ENCODE peak calls at places on chromosomes 16 and 17, in five cellular contexts. Y is fibroblast of lung, P is body of pancreas, I is IMR-90, Q is HCT116. G is an unnamed sample.

GRCh38 chr17:32917081-32917480 is 10.9 kb upstream of the TMEM98 start:
- DNase-seq in Y (no peak), P (no peak), I (no peak), Q (no peak), G (no peak)

GRCh38 chr16:75306102-75306762 is 54.8 kb upstream of the BCAR1 start:
- DNase-seq in Y (peak), P (peak), I (peak), Q (peak), G (no peak)

GRCh38 chr17:20775331-20775730 is 195.8 kb downstream of the CDRT15L2 start:
- DNase-seq in Y (no peak), P (no peak), I (no peak), Q (no peak), G (no peak)

GRCh38 chr17:11935734-11936406 is 61.4 kb downstream of the ZNF18 start:
- DNase-seq in Y (peak), P (peak), I (peak), Q (peak), G (peak)

GRCh38 chr17:74028717-74029116 is 174.8 kb upstream of the RPL38 start:
- DNase-seq in Y (no peak), P (no peak), I (no peak), Q (no peak), G (no peak)

GRCh38 chr16:57623251-57624043 is 5.0 kb upstream of the ADGRG1 start:
- DNase-seq in Y (peak), P (peak), I (peak), Q (peak), G (peak)

GRCh38 chr17:14737984-14738651 is 437.2 kb downstream of the HS3ST3B1 start:
- DNase-seq in Y (peak), P (peak), I (peak), Q (no peak), G (no peak)

GRCh38 chr16:12162151-12162559 is 185.6 kb downstream of the SNX29 start:
- DNase-seq in Y (no peak), P (no peak), I (peak), Q (no peak), G (no peak)

GRCh38 chr17:27571563-27572129 is 59.3 kb upstream of the LGALS9 start:
- DNase-seq in Y (no peak), P (no peak), I (no peak), Q (no peak), G (no peak)

GRCh38 chr16:75065149-75065807 is 51.3 kb downstream of the LDHD start:
- DNase-seq in Y (no peak), P (no peak), I (no peak), Q (no peak), G (no peak)

GRCh38 chr16:1002399-1003161 is 21.0 kb downstream of the SOX8 start:
- DNase-seq in Y (peak), P (no peak), I (peak), Q (peak), G (no peak)

GRCh38 chr16:72255785-72256184 is 83.8 kb upstream of the PMFBP1 start:
- DNase-seq in Y (peak), P (no peak), I (no peak), Q (no peak), G (no peak)

GRCh38 chr17:81093576-81094223 is 58.7 kb downstream of the BAIAP2 start:
- DNase-seq in Y (no peak), P (no peak), I (no peak), Q (no peak), G (no peak)

GRCh38 chr17:50107790-50108414 is 12.8 kb downstream of the PDK2 start:
- DNase-seq in Y (peak), P (no peak), I (peak), Q (no peak), G (no peak)

GRCh38 chr17:14471052-14471451 is 170.2 kb downstream of the HS3ST3B1 start:
- DNase-seq in Y (peak), P (no peak), I (peak), Q (no peak), G (no peak)

GRCh38 chr16:14378131-14378551 is 251.9 kb downstream of the PARN start:
- DNase-seq in Y (peak), P (no peak), I (peak), Q (peak), G (no peak)

GRCh38 chr16:88938933-88939813 is 37.8 kb downstream of the CBFA2T3 start:
- DNase-seq in Y (no peak), P (no peak), I (no peak), Q (no peak), G (no peak)

GRCh38 chr17:31067699-31068184 is 27.0 kb upstream of the NF1 start:
- DNase-seq in Y (peak), P (no peak), I (peak), Q (peak), G (no peak)

GRCh38 chr17:28711723-28712036 is at the start of gene PROCA1:
- DNase-seq in Y (no peak), P (no peak), I (no peak), Q (no peak), G (no peak)

GRCh38 chr16:58393138-58393504 is 850 bp downstream of the GINS3 start:
- DNase-seq in Y (peak), P (no peak), I (no peak), Q (no peak), G (no peak)

GRCh38 chr16:69270395-69270794 is 40.8 kb upstream of the VPS4A start:
- DNase-seq in Y (no peak), P (no peak), I (peak), Q (no peak), G (no peak)

GRCh38 chr16:30619643-30620042 is 9.5 kb upstream of the ZNF689 start:
- DNase-seq in Y (no peak), P (no peak), I (no peak), Q (no peak), G (no peak)

GRCh38 chr16:6549415-6549814 is 783.2 kb upstream of the RBFOX1 start:
- DNase-seq in Y (no peak), P (no peak), I (no peak), Q (no peak), G (no peak)

GRCh38 chr16:11224894-11225676 is 30.9 kb downstream of the SOCS1 start:
- DNase-seq in Y (no peak), P (no peak), I (peak), Q (no peak), G (no peak)

DNA sequence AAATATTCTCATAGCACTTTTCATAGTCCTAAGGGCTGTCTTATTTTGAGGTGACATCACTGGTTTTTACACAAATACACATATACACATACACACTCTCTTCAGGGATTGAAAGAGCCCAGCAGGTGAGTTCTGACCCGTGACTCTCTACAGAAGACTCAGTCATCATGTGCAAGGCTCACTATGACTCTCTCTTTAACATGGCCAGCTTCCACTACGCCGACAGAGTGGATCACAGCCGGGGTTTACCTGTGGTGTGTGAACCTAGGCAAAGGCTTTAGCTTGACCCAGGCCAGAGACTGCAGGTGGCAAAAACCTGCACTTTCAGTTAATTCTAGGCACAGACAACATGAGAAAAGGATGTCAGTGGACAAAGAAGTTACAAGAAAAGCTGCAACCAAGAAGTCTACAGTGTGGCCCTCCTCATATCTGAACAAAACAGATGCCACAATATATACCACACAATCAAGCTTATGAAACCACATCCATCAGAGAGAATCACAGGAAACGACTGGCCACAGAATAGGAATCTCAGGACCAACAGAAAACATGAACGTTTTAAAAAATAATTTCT is 56.5 kb downstream of the CYTH1 start:
- DNase-seq in Y (no peak), P (no peak), I (no peak), Q (no peak), G (no peak)
- H3K4me3 ChIP-seq in Y (no peak), P (no peak), I (no peak), Q (no peak), G (no peak)

GRCh38 chr16:27317738-27318398 is 4.1 kb downstream of the IL4R start:
- DNase-seq in Y (no peak), P (no peak), I (no peak), Q (no peak), G (no peak)
- H3K27ac ChIP-seq in Y (no peak), P (peak), I (peak), Q (no peak), G (no peak)

GRCh38 chr16:84726670-84727467 is 27.1 kb downstream of the USP10 start:
- DNase-seq in Y (no peak), P (no peak), I (no peak), Q (no peak), G (no peak)
- H3K4me3 ChIP-seq in Y (no peak), P (no peak), I (no peak), Q (no peak), G (no peak)

DNA sequence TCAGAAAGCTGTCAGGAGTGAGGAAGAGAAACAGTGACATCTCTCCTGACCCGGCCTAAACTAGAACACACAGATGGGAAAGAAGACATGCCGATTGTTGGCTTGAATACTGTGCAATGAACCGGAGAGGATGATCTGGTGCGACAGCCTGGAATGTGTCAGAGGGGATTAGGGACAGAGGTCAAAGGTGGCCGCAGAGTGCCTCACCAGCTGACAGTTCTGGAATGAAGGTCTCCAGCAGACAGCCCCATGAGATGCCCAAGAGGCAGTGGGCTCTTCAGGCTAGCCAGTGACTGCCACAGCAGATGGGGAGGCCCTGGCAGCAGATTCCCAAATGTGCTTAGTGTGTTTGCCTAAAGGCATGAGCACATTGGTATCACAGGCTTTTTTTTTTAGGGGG is 623.2 kb downstream of the CDH8 start:
- DNase-seq in Y (no peak), P (no peak), I (no peak), Q (no peak), G (no peak)
- H3K27ac ChIP-seq in Y (no peak), P (no peak), I (no peak), Q (no peak), G (no peak)

DNA sequence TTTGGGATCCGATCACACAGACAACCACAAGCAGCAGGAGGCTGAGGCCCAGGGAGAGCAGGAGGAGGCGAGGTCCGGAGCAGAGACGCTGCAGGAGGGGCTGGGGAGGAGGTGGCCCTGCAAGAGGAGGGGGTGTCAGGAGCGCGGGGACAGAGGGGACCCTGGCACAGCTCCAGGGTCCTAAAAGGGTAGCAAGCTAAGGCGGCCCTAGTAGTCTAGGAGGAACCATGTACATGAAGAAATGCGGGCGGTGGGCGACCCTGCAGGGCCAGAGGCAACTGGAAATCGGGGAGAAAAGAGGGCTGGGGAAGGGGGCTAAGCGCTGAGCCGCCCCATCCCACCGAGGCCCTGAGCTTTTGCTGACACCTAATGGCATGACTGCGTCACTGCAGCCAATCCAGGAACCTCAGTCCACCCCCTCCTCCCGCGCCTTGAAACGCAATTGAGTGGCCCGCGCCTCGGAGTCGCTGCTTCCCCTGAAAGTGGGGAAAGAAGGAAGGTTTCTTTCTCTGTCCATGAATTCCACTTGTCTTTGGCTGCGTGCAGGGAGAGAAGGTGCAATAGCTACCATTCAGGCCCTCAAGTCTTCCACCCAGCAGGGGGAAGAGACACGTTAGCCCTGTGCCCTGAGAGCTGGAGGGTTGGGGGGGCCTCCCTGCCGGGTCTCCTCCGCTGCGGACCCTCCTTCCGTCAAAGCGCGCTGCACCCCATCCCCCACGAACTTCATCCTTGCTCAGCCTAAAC is 1.8 kb downstream of the ASGR1 start:
- DNase-seq in Y (peak), P (peak), I (peak), Q (no peak), G (peak)
- H3K4me3 ChIP-seq in Y (peak), P (no peak), I (peak), Q (peak), G (peak)

G was measured in dorsolateral prefrontal cortex.